ENCODE peak calls at places on chromosomes 4 and X, in ten cellular contexts. A, C, D, K, I, R, M, B, N and F are unnamed samples.

GRCh38 chr4:173217727-173218126 is 49.1 kb downstream of the GALNT7 start:
- DNase-seq in R (no peak), C (no peak), K (no peak), A (no peak), N (no peak), D (no peak), I (no peak), B (peak; percentile 55), M (no peak), F (no peak)

GRCh38 chrX:36856849-36857248 is 151.3 kb upstream of the FAM47C start:
- DNase-seq in D (no peak), K (no peak), C (no peak), M (no peak), A (no peak), N (no peak), R (no peak), I (no peak), B (peak; percentile 23), F (no peak)

GRCh38 chr4:2340272-2341061 is 78.0 kb downstream of the ZFYVE28 start:
- DNase-seq in K (no peak), B (no peak), D (peak; percentile 4), R (peak; percentile 9), A (no peak), N (no peak), I (no peak), C (no peak), M (no peak), F (no peak)

GRCh38 chr4:107801766-107802211 is 22.9 kb upstream of the SGMS2 start:
- DNase-seq in A (no peak), C (no peak), K (no peak), D (peak; percentile 16), R (no peak), B (peak; percentile 29), N (no peak), M (no peak), I (no peak), F (no peak)

GRCh38 chr4:144666539-144667175 is 20.7 kb downstream of the HHIP start:
- DNase-seq in A (no peak), I (no peak), D (no peak), M (no peak), C (no peak), B (peak; percentile 49), R (no peak), K (no peak), N (no peak), F (no peak)

GRCh38 chr4:83013420-83013867 is 2.8 kb upstream of the LIN54 start:
- DNase-seq in A (no peak), B (no peak), C (no peak), D (no peak), M (no peak), R (no peak), N (no peak), K (peak; percentile 23), I (no peak), F (peak; percentile 38)

GRCh38 chr4:36290641-36291040 is 9.2 kb downstream of the DTHD1 start:
- DNase-seq in C (no peak), A (no peak), K (no peak), N (no peak), R (no peak), B (no peak), M (no peak), I (no peak), D (no peak), F (no peak)

GRCh38 chr4:72935462-72935861 is 134.1 kb downstream of the COX18 start:
- DNase-seq in R (no peak), K (no peak), D (no peak), C (no peak), A (no peak), M (no peak), I (no peak), B (no peak), N (no peak), F (no peak)